ENCODE peak calls at places on chromosomes 1 and 21, in six cellular contexts. H is HCT116, M is GM23248, Q is PC-3, L is MM.1S, R is SK-N-SH. U is an unnamed sample.

GRCh38 chr1:175402336-175402735 is 209.8 kb upstream of the KIAA0040 start:
- DNase-seq in H (no peak), L (no peak), R (no peak), Q (no peak), M (no peak), U (no peak)

GRCh38 chr1:58764294-58764978 is 19.4 kb downstream of the JUN start:
- DNase-seq in Q (peak), L (no peak), M (peak), H (no peak), R (no peak), U (no peak)

GRCh38 chr1:173190101-173190895 is 16.8 kb downstream of the TNFSF4 start:
- DNase-seq in L (peak), Q (peak), R (no peak), H (peak), M (peak), U (no peak)

GRCh38 chr1:208431721-208432120 is 187.5 kb upstream of the PLXNA2 start:
- DNase-seq in Q (peak), L (no peak), R (no peak), H (no peak), M (peak), U (no peak)

GRCh38 chr1:155128755-155129473 is 1.2 kb downstream of the EFNA1 start:
- DNase-seq in M (no peak), R (peak), Q (peak), H (no peak), L (no peak), U (no peak)

GRCh38 chr1:221228594-221228993 is 349.4 kb downstream of the HLX start:
- DNase-seq in L (no peak), R (no peak), M (no peak), Q (no peak), H (no peak), U (peak)

GRCh38 chr1:236394905-236395779 is 1.1 kb downstream of the EDARADD start:
- DNase-seq in R (peak), L (no peak), Q (peak), M (peak), H (no peak), U (peak)

GRCh38 chr1:89939059-89939570 is 55.8 kb upstream of the ZNF326 start:
- DNase-seq in M (no peak), Q (no peak), H (no peak), R (no peak), L (no peak), U (peak)

GRCh38 chr1:78607944-78608343 is 12.3 kb upstream of the IFI44L start:
- DNase-seq in H (no peak), M (no peak), L (no peak), R (no peak), Q (no peak), U (no peak)

GRCh38 chr1:21537511-21537931 is 28.3 kb downstream of the ALPL start:
- DNase-seq in H (no peak), Q (no peak), R (no peak), M (no peak), L (no peak), U (no peak)

GRCh38 chr1:84103197-84103992 is 40.7 kb upstream of the PRKACB start:
- DNase-seq in Q (peak), M (peak), H (peak), R (no peak), L (peak), U (peak)

GRCh38 chr1:179781962-179782361 is 38.9 kb downstream of the FAM163A start:
- DNase-seq in Q (no peak), H (no peak), L (no peak), R (peak), M (peak), U (no peak)

GRCh38 chr1:46575300-46575699 is 23.9 kb upstream of the KNCN start:
- DNase-seq in L (no peak), R (no peak), Q (no peak), M (no peak), H (no peak), U (peak)

GRCh38 chr21:15197696-15198095 is 132.9 kb upstream of the NRIP1 start:
- DNase-seq in R (no peak), Q (no peak), H (no peak), M (no peak), L (no peak), U (no peak)

GRCh38 chr1:168360622-168361021 is 79.9 kb downstream of the TBX19 start:
- DNase-seq in Q (no peak), R (no peak), L (no peak), H (no peak), M (peak), U (no peak)
- H3K9ac ChIP-seq in Q (no peak), R (no peak), L (no peak), H (no peak), M (no peak), U (no peak)

GRCh38 chr1:226549937-226550670 is 1.5 kb downstream of the STUM start:
- DNase-seq in L (peak), H (peak), M (peak), R (peak), Q (peak), U (peak)
- H3K4me3 ChIP-seq in L (peak), H (no peak), M (no peak), R (peak), Q (peak), U (peak)

DNA sequence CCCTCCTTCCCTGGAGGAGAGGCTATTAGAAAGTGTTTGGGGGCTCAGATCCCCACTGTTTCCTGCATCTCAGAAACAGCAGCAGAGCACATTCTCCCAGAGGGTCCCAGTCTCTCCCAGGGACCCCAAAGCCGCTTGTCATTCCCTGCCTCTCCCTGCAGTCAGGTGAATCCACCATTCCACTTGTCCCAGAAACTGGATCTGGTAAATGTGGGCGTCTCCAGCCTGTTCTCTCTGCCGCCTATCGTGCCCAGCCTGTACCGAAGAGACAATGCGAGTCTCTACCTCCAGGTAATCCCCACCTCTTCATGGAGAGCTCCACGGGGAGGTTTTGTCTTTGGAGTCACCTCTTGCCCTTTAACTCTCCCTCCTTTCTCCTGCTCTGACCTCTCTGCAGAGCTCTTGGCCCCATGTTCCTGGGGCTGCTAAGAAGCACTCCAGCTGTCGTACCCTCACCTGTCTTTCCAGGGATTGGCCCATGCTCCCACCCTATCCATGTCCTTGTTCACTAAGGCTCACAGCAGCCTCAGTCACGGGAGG is 26.9 kb downstream of the INAVA start:
- DNase-seq in M (no peak), L (no peak), H (no peak), R (no peak), Q (no peak), U (peak)
- TF ChIP-seq EZH2phosphoT487 in M (no peak), L (no peak), H (no peak), R (no peak), Q (no peak), U (no peak)

GRCh38 chr21:29193907-29194306 is 63.5 kb downstream of the MAP3K7CL start:
- DNase-seq in Q (peak), H (no peak), M (no peak), R (no peak), L (no peak), U (no peak)

GRCh38 chr21:29196664-29197052 is 66.2 kb downstream of the MAP3K7CL start:
- DNase-seq in Q (peak), L (no peak), M (peak), R (no peak), H (no peak), U (no peak)

GRCh38 chr21:29194847-29195246 is 64.4 kb downstream of the MAP3K7CL start:
- DNase-seq in H (no peak), R (no peak), M (peak), Q (peak), L (no peak), U (no peak)

GRCh38 chr21:29194342-29194741 is 63.9 kb downstream of the MAP3K7CL start:
- DNase-seq in L (no peak), Q (peak), H (no peak), R (no peak), M (no peak), U (no peak)

DNA sequence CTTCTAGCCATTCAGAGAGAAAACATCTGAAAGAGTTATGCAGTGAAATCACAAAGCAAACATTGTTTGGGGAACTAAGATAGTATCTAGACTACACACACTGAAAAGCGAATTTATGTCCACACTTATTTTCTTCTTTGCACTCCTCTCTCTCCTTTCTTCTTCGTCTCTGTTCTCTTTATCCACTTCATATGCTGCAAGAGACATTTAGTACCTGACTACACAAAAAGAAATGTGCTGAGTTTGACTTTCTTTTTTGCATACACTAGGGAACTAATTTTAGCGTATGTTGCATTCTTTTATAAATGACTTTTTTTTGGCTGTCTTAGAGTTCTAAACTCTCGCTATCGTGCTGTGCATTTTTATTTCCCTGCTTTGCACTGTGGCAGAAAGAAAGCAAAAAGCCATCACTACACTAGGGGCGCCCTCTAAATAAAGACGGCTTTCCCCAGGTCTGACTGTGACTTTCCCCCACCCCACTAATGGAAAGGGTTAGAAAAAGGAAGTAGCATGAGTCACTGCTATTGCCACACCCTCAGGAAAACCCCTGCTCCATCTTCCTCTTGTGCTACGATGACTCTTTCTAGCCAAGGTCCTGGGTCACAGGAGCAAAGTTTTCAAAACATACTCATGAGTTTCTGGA is 65.7 kb downstream of the MAP3K7CL start:
- DNase-seq in H (peak), M (peak), R (peak), L (peak), Q (peak), U (no peak)
- H3K9ac ChIP-seq in H (peak), M (peak), R (peak), L (peak), Q (peak), U (no peak)

DNA sequence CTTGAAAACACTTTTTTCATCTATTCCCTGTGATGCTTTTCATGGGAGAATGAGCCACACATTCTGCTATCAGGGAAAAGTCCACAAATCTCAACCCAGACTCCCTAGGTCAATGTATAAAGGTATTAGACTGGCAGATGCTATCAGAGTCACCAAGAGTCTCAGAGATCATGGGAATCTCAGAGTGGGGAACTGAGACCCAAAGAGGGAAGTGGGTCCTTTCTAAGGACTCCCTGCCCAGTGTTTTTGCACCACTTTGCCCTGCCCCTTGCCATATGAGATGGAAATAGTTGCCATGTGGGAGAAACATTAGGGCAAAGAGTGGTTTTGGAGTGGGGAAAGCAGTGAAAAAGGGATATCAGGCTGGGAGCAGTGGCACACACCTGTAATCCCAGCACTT is 19.1 kb upstream of the AZIN2 start:
- DNase-seq in H (no peak), R (no peak), Q (no peak), M (no peak), L (no peak), U (no peak)
- H3K4me3 ChIP-seq in H (no peak), R (no peak), Q (no peak), M (no peak), L (no peak), U (no peak)

GRCh38 chr21:34298797-34299539 is 64.8 kb upstream of the KCNE2 start:
- DNase-seq in R (no peak), L (no peak), H (no peak), Q (no peak), M (no peak), U (no peak)
- TF ChIP-seq EZH2phosphoT487 in R (no peak), L (no peak), H (no peak), Q (no peak), M (no peak), U (no peak)

GRCh38 chr1:184648160-184648855 is 106.3 kb downstream of the EDEM3 start:
- DNase-seq in H (no peak), Q (no peak), M (no peak), R (no peak), L (peak), U (no peak)
- H3K9ac ChIP-seq in H (no peak), Q (no peak), M (no peak), R (no peak), L (no peak), U (no peak)